ENCODE peak calls at places on chromosome 14, in ten cellular contexts. U is K562, K is PC-3, B is HCT116, J is astrocyte, D is hepatocyte, A is GM12878, N is mammary epithelial cell, P is endothelial cell of umbilical vein, V is fibroblast of lung. Q is an unnamed sample.

GRCh38 chr14:75861161-75861621 is 120.6 kb downstream of the TGFB3 start:
- DNase-seq in A (no peak), K (peak), N (peak), D (peak), P (no peak), J (peak), V (peak), U (peak), B (peak), Q (no peak)

GRCh38 chr14:96165493-96166474 is 38.9 kb upstream of the BDKRB2 start:
- DNase-seq in B (no peak), A (no peak), P (no peak), J (no peak), U (no peak), D (no peak), K (no peak), V (no peak), N (no peak), Q (no peak)

GRCh38 chr14:103122578-103123127 is 608 bp upstream of the TNFAIP2 start:
- DNase-seq in U (no peak), V (no peak), K (no peak), A (no peak), P (peak), D (no peak), B (no peak), N (no peak), J (no peak), Q (no peak)

GRCh38 chr14:22536853-22537338 is 52.1 kb downstream of the DAD1 start:
- DNase-seq in D (peak), K (peak), A (peak), B (peak), U (peak), J (peak), P (peak), V (peak), N (peak), Q (peak)

GRCh38 chr14:21852061-21852664 is 178.5 kb upstream of the OR4E1 start:
- DNase-seq in P (peak), D (peak), K (peak), B (peak), U (peak), J (no peak), N (peak), A (no peak), V (peak), Q (peak)

GRCh38 chr14:21142357-21142756 is 13.5 kb downstream of the OR5AU1 start:
- DNase-seq in A (no peak), P (no peak), V (no peak), U (no peak), K (no peak), D (no peak), B (no peak), J (no peak), N (no peak), Q (no peak)

GRCh38 chr14:64983439-64984310 is 3.0 kb upstream of the FNTB start:
- DNase-seq in U (peak), N (peak), A (no peak), P (peak), K (peak), J (no peak), V (peak), D (peak), B (peak), Q (peak)

GRCh38 chr14:75277796-75278421 is 719 bp upstream of the FOS start:
- DNase-seq in P (peak), U (no peak), A (no peak), J (no peak), K (no peak), V (peak), D (no peak), N (peak), B (no peak), Q (no peak)

GRCh38 chr14:68157971-68158371 is 338.4 kb downstream of the RAD51B start:
- DNase-seq in D (no peak), A (no peak), P (no peak), N (peak), J (no peak), B (no peak), K (peak), V (peak), U (no peak), Q (no peak)

GRCh38 chr14:33589334-33589733 is 361.5 kb downstream of the EGLN3 start:
- DNase-seq in D (peak), U (no peak), V (peak), K (peak), P (no peak), J (peak), N (peak), A (no peak), B (no peak), Q (no peak)

GRCh38 chr14:75429562-75429961 is 1.7 kb downstream of the JDP2 start:
- DNase-seq in P (no peak), A (no peak), U (no peak), J (no peak), K (no peak), V (no peak), D (no peak), B (no peak), N (no peak), Q (no peak)

GRCh38 chr14:98606816-98607215 is 665.2 kb downstream of the BCL11B start:
- DNase-seq in D (no peak), N (no peak), A (no peak), V (no peak), U (no peak), J (no peak), B (no peak), K (no peak), P (no peak), Q (no peak)

GRCh38 chr14:29814153-29815057 is 113.2 kb downstream of the PRKD1 start:
- DNase-seq in V (peak), K (no peak), B (no peak), D (no peak), J (peak), N (no peak), P (no peak), A (no peak), U (no peak), Q (no peak)

GRCh38 chr14:102516531-102517411 is 7.2 kb upstream of the ANKRD9 start:
- DNase-seq in A (no peak), N (peak), P (peak), K (peak), J (no peak), D (peak), U (peak), V (no peak), B (no peak), Q (peak)

GRCh38 chr14:79705126-79705894 is 506.0 kb downstream of the DIO2 start:
- DNase-seq in P (no peak), N (no peak), U (no peak), D (no peak), A (no peak), K (no peak), J (no peak), B (no peak), V (no peak), Q (no peak)

GRCh38 chr14:52131640-52132320 is 62.9 kb upstream of the NID2 start:
- DNase-seq in V (peak), K (peak), N (peak), U (peak), D (peak), A (peak), P (peak), B (peak), J (peak), Q (peak)

GRCh38 chr14:75443203-75443969 is 15.6 kb downstream of the JDP2 start:
- DNase-seq in V (no peak), J (peak), A (no peak), U (no peak), N (no peak), P (no peak), B (no peak), D (no peak), K (no peak), Q (no peak)

GRCh38 chr14:105124837-105125222 is 43.7 kb downstream of the JAG2 start:
- DNase-seq in B (no peak), D (no peak), P (no peak), K (no peak), V (no peak), J (no peak), U (no peak), A (no peak), N (no peak), Q (no peak)

GRCh38 chr14:105128059-105128458 is 40.5 kb downstream of the JAG2 start:
- DNase-seq in J (no peak), B (no peak), K (no peak), N (no peak), A (no peak), V (no peak), U (no peak), D (no peak), P (no peak), Q (no peak)

GRCh38 chr14:105123981-105124836 is 44.4 kb downstream of the JAG2 start:
- DNase-seq in K (no peak), V (no peak), P (no peak), D (no peak), B (no peak), U (no peak), N (no peak), J (no peak), A (no peak), Q (no peak)

GRCh38 chr14:105126970-105127307 is 41.6 kb downstream of the JAG2 start:
- DNase-seq in A (no peak), P (no peak), V (no peak), U (no peak), B (no peak), N (no peak), D (no peak), J (no peak), K (no peak), Q (no peak)

GRCh38 chr14:105126126-105126969 is 42.2 kb downstream of the JAG2 start:
- DNase-seq in D (no peak), V (no peak), U (no peak), A (no peak), P (no peak), N (no peak), J (no peak), B (no peak), K (no peak), Q (no peak)
- TF ChIP-seq EZH2 in D (no peak), V (no peak), U (no peak), A (no peak), P (no peak), N (no peak), J (no peak), B (no peak), K (no peak), Q (no peak)

DNA sequence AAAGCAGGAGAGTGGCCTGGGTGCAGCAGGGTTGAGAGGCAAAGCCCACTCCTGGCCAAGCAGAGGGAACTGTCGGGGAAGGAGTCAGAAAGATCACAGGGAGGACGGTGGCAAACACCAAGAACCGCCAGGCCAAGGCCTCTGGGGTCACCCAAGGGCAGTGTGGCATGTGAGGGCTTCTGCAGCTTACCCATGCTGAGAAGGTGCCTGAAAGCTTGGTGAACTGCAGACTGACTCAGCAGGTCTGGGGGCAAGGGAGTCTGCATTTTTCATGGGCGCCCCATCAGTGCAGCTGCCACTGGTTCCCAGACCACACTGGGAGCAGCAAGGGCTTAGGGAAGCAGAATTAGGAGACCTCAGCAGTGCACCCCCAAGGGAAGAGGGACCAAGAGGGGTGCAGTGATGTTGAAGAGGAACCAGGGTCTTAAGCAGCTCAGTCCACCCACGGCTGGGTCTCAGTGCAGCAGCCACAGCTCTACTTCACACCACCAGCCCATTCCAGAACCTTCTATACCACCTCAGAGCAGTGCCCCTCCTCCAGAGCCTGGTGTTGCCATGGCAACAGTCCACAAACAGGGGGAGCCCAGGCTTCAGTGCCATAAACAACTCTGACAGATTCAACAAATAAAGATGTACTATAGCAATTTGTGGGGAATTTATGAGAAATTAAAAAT is 59.4 kb downstream of the ITPK1 start:
- DNase-seq in B (no peak), J (no peak), K (no peak), A (no peak), N (no peak), P (no peak), U (no peak), D (peak), V (peak), Q (no peak)
- TF ChIP-seq CTCF in B (no peak), J (no peak), K (no peak), A (no peak), N (no peak), P (no peak), U (no peak), D (no peak), V (no peak), Q (no peak)

GRCh38 chr14:92496458-92496857 is 17.1 kb upstream of the RIN3 start:
- DNase-seq in D (no peak), N (no peak), V (no peak), A (no peak), K (no peak), J (no peak), B (no peak), U (no peak), P (peak), Q (no peak)
- H3K4me2 ChIP-seq in D (no peak), N (no peak), V (no peak), A (no peak), K (no peak), J (no peak), B (no peak), U (no peak), P (no peak), Q (no peak)

GRCh38 chr14:36664322-36665193 is 2.9 kb downstream of the PAX9 start:
- DNase-seq in U (no peak), D (no peak), J (no peak), V (no peak), N (no peak), A (no peak), P (no peak), K (peak), B (no peak), Q (no peak)
- TF ChIP-seq EZH2 in U (no peak), D (no peak), J (no peak), V (no peak), N (no peak), A (no peak), P (no peak), K (no peak), B (no peak), Q (no peak)

GRCh38 chr14:31559939-31560338 is 1.3 kb upstream of the NUBPL start:
- DNase-seq in D (no peak), J (no peak), A (no peak), B (no peak), K (no peak), U (no peak), N (no peak), V (no peak), P (no peak), Q (no peak)
- TF ChIP-seq CTCF in D (no peak), J (no peak), A (no peak), B (no peak), K (no peak), U (no peak), N (no peak), V (no peak), P (no peak), Q (no peak)

GRCh38 chr14:100747021-100747586 is 20.4 kb downstream of the DLK1 start:
- DNase-seq in K (peak), B (peak), P (no peak), A (no peak), V (peak), N (peak), D (peak), U (no peak), J (peak), Q (no peak)
- H3K4me2 ChIP-seq in K (peak), B (peak), P (no peak), A (no peak), V (no peak), N (no peak), D (no peak), U (no peak), J (peak), Q (no peak)

DNA sequence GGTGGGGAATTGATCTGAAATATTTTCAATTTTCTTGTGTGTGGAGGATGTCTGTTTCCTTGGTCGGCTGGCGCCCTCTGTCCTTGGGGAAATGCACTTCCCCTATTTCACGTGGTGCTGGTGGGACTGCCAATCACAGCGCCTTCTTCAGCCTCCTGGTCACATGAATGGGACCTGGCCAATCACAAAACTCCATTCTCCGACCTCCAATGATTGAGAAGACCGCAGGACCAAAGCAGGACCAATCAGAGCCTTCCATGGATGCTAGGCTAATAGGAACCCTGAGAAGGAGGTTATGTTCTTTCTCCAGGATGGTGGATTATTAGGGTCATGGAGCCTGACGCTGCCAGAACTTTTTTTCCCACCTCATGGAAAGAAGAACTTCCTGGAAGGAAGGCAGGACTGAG is 188.7 kb downstream of the TTC8 start:
- DNase-seq in V (peak), B (peak), K (peak), U (peak), J (no peak), N (no peak), P (peak), A (no peak), D (peak), Q (peak)
- TF ChIP-seq EZH2 in V (no peak), B (no peak), K (no peak), U (no peak), J (no peak), N (no peak), P (no peak), A (no peak), D (no peak), Q (no peak)

GRCh38 chr14:70254476-70254961 is 65.8 kb upstream of the SLC8A3 start:
- DNase-seq in J (peak), K (peak), A (no peak), D (peak), V (peak), N (peak), U (peak), P (peak), B (no peak), Q (no peak)

GRCh38 chr14:70259420-70259819 is 70.7 kb upstream of the SLC8A3 start:
- DNase-seq in P (no peak), A (no peak), J (no peak), U (no peak), B (no peak), D (no peak), K (no peak), N (no peak), V (no peak), Q (no peak)

GRCh38 chr14:70257526-70257925 is 68.8 kb upstream of the SLC8A3 start:
- DNase-seq in N (peak), V (no peak), D (no peak), P (no peak), A (no peak), B (peak), U (peak), J (no peak), K (peak), Q (peak)
- TF ChIP-seq CTCF in N (peak), V (no peak), D (no peak), P (peak), A (peak), B (peak), U (peak), J (no peak), K (peak), Q (peak)

Q was measured in DND-41.